ENCODE peak calls at places on chromosomes 4 and X, in ten cellular contexts. I is spleen, N is suprapubic skin, M is esophagus muscularis mucosa, Y is breast epithelium, D is HCT116, U is transverse colon, F is stomach, K is sigmoid colon, H is HepG2. G is an unnamed sample.

GRCh38 chr4:71607780-71608673 is 175.9 kb downstream of the GC start:
- DNase-seq in F (no peak), K (no peak), U (no peak), N (no peak), H (peak; percentile 70), I (no peak), D (no peak), M (no peak), Y (no peak), G (no peak)

GRCh38 chrX:113058634-113059033 is 218.0 kb upstream of the AMOT start:
- DNase-seq in U (no peak), I (no peak), D (no peak), N (no peak), F (no peak), K (no peak), Y (no peak), M (no peak), H (no peak), G (no peak)

GRCh38 chrX:24145340-24146186 is 4.0 kb upstream of the ZFX start:
- DNase-seq in D (no peak), N (no peak), I (no peak), M (no peak), Y (no peak), K (no peak), F (no peak), U (no peak), H (peak; percentile 18), G (no peak)

GRCh38 chr4:82797048-82797590 is 1.5 kb downstream of the SCD5 start:
- DNase-seq in D (no peak), N (no peak), M (no peak), Y (no peak), U (no peak), K (no peak), I (no peak), F (no peak), H (no peak), G (no peak)

GRCh38 chr4:76723373-76723772 is 174.6 kb downstream of the SOWAHB start:
- DNase-seq in M (no peak), H (no peak), Y (no peak), K (no peak), N (no peak), D (no peak), I (no peak), F (no peak), U (no peak), G (no peak)

GRCh38 chr4:15718959-15719358 is 16.1 kb downstream of the BST1 start:
- DNase-seq in K (no peak), F (no peak), U (no peak), M (no peak), Y (no peak), H (peak; percentile 20), N (no peak), D (no peak), I (no peak), G (no peak)

GRCh38 chr4:67292649-67293048 is 252.7 kb downstream of the CENPC start:
- DNase-seq in K (no peak), N (no peak), F (no peak), D (no peak), M (no peak), H (no peak), Y (no peak), I (no peak), U (no peak), G (no peak)

GRCh38 chrX:68898661-68899060 is 69.8 kb downstream of the EFNB1 start:
- DNase-seq in U (no peak), M (no peak), I (peak; percentile 65), K (no peak), F (no peak), N (no peak), D (no peak), H (no peak), Y (no peak), G (no peak)

GRCh38 chrX:134174859-134175258 is 62.1 kb upstream of the CCDC160 start:
- DNase-seq in F (no peak), U (no peak), M (no peak), I (no peak), Y (no peak), K (no peak), D (no peak), N (no peak), H (no peak), G (no peak)

GRCh38 chr4:8642651-8643321 is 50.2 kb downstream of the CPZ start:
- DNase-seq in Y (no peak), K (no peak), U (no peak), N (peak; percentile 54), M (no peak), F (no peak), H (no peak), I (peak; percentile 33), D (no peak), G (no peak)

GRCh38 chrX:68822641-68823410 is 6.0 kb upstream of the EFNB1 start:
- DNase-seq in H (peak; percentile 28), F (no peak), I (no peak), N (no peak), M (peak; percentile 70), D (peak; percentile 23), K (no peak), Y (no peak), U (no peak), G (no peak)

GRCh38 chrX:74578137-74578536 is 36.3 kb downstream of the RLIM start:
- DNase-seq in D (no peak), F (no peak), Y (no peak), U (no peak), K (no peak), I (no peak), H (no peak), M (no peak), N (no peak), G (no peak)

GRCh38 chrX:132367314-132367713 is 121.5 kb downstream of the MBNL3 start:
- DNase-seq in I (no peak), U (no peak), F (no peak), Y (no peak), M (no peak), D (no peak), H (no peak), K (no peak), N (no peak), G (no peak)

GRCh38 chrX:132369650-132370049 is 119.2 kb downstream of the MBNL3 start:
- DNase-seq in F (no peak), H (peak; percentile 81), K (no peak), U (no peak), N (no peak), Y (no peak), I (no peak), D (no peak), M (no peak), G (no peak)

GRCh38 chrX:132364313-132364712 is 124.5 kb downstream of the MBNL3 start:
- DNase-seq in H (no peak), F (no peak), Y (no peak), U (no peak), I (no peak), N (no peak), K (no peak), D (no peak), M (no peak), G (no peak)

GRCh38 chrX:132367984-132368383 is 120.9 kb downstream of the MBNL3 start:
- DNase-seq in I (no peak), D (no peak), K (no peak), F (no peak), N (no peak), U (no peak), M (no peak), H (peak; percentile 83), Y (no peak), G (no peak)

GRCh38 chrX:132365490-132365889 is 123.3 kb downstream of the MBNL3 start:
- DNase-seq in Y (no peak), F (no peak), K (no peak), U (no peak), I (no peak), H (no peak), D (no peak), N (no peak), M (no peak), G (no peak)
- H3K4me1 ChIP-seq in Y (no peaks in the 10 kb centered on the region), F (no peaks in the 10 kb centered on the region), K (no peaks in the 10 kb centered on the region), U (peaks cover 4% of the 10 kb centered on the region), I (no peaks in the 10 kb centered on the region), H (peaks cover 52% of the 10 kb centered on the region), D (no peaks in the 10 kb centered on the region), N (no peaks in the 10 kb centered on the region), M (no peaks in the 10 kb centered on the region), G (no peaks in the 10 kb centered on the region)

GRCh38 chr4:42148453-42148852 is 4.0 kb downstream of the BEND4 start:
- DNase-seq in I (no peak), U (no peak), K (no peak), Y (no peak), F (no peak), H (no peak), D (no peak), N (no peak), M (no peak), G (no peak)
- TF ChIP-seq POLR2AphosphoS5 in I (no peak), U (no peak), K (no peak), Y (no peak), F (no peak), H (no peak), D (no peak), N (no peak), M (no peak), G (no peak)

DNA sequence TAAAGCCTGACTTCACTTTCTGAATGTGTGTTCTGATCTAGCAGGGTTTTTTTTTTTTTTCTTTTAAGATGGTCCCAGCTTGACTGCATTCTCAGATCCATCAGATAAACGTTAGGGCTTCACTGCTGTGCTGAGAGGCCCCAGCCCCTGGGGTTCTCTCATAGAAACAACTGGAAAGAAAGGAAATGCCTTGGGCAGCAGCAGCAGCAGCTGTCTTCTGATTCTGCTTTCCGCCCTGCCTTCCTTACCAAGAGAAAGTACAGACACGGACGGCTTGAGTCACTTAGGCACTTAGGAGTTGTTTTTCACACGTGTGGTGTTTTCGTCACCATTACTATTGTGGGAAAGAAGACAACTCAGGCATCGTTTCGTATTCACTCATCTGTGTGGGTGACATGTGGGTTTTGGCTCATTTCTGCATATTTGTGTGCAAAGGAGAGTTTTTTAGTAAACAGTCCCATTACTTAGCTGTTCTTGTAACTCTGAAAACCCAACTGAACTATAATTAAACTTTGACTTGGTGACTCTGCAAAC is 172.0 kb downstream of the PTTG2 start:
- DNase-seq in M (no peak), H (no peak), U (peak; percentile 59), F (no peak), K (peak; percentile 89), I (no peak), D (no peak), Y (peak; percentile 26), N (no peak), G (no peak)
- TF ChIP-seq POLR2A in M (no peak), H (no peak), U (peak; percentile 20), F (no peak), K (no peak), I (peak; percentile 28), D (no peak), Y (no peak), N (peak; percentile 23), G (peak; percentile 15)

DNA sequence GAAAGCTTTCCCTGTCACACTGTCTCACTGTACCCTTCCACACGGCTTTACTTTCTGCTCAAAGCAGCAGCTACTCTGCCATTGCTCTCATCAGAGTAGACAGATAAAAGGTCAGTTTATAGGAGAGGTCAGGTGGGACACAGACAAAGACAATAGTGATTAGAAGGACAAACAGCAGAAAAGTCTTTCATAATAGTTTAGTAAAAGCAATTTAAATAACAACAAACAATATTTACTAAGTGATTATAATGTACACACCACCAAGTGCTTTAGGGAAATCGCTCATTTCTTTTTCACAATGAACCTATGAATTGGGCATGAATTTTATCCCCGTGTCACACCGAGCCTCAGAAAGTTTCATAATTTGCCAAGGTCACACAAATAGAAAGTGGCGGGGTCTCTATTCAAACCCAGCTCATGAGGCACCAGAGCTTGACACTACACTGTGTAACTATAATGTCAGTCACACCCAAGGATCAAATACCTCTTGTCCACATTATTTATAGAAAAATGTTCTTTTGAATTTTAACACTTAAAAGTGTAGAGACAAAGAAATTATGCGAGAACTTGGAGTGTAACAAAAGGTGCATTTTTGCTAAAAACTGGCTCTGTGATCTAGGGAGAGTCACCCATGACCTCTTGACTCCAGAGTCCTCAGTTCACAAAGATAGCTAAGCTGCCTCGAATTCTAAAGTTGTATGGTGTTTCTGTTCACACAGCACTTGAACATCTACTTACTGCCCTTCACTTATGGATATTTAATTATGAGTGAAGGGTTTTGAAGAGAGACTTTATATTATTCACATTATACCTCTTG is 24.5 kb upstream of the SORBS2 start:
- DNase-seq in K (no peak), I (no peak), F (no peak), M (no peak), U (no peak), D (no peak), H (peak; percentile 70), N (no peak), Y (no peak), G (no peak)
- H3K4me1 ChIP-seq in K (peaks cover 46% of the 10 kb centered on the region), I (no peaks in the 10 kb centered on the region), F (peaks cover 8% of the 10 kb centered on the region), M (peaks cover 41% of the 10 kb centered on the region), U (peaks cover 31% of the 10 kb centered on the region), D (peaks cover 8% of the 10 kb centered on the region), H (peaks cover 58% of the 10 kb centered on the region), N (peaks cover 17% of the 10 kb centered on the region), Y (no peaks in the 10 kb centered on the region), G (peaks cover 11% of the 10 kb centered on the region)

G was measured in prostate gland.